ENCODE peak calls at places on chromosome 13, in eight cellular contexts. Q is cardiac fibroblast, J is Peyer's patch, N is MM.1S, T is neural progenitor cell, U is OCI-LY7, E is endothelial cell, X is heart left ventricle. V is an unnamed sample.

GRCh38 chr13:78689011-78689410 is 30.1 kb upstream of the OBI1 start:
- DNase-seq in Q (peak; percentile 14), J (no peak), N (no peak), T (peak; percentile 36), U (no peak), E (no peak), X (no peak), V (no peak)

GRCh38 chr13:28499579-28499978 is 4.7 kb upstream of the FLT1 start:
- DNase-seq in Q (no peak), J (no peak), N (no peak), T (no peak), U (no peak), E (no peak), X (no peak), V (peak; percentile 25)

GRCh38 chr13:23715762-23716235 is 145.6 kb downstream of the TNFRSF19 start:
- DNase-seq in Q (no peak), J (no peak), N (no peak), T (no peak), U (peak; percentile 26), E (peak; percentile 49), X (no peak), V (no peak)

GRCh38 chr13:41568990-41569387 is 111.6 kb downstream of the RGCC start:
- DNase-seq in Q (peak; percentile 79), J (no peak), N (no peak), T (no peak), U (no peak), E (no peak), X (no peak), V (no peak)

GRCh38 chr13:104534847-104535246 is 1468.6 kb upstream of the SLC10A2 start:
- DNase-seq in Q (no peak), J (no peak), N (no peak), T (peak; percentile 17), U (peak; percentile 0), E (no peak), X (no peak), V (no peak)

GRCh38 chr13:77042566-77043177 is 15.7 kb upstream of the FBXL3 start:
- DNase-seq in Q (no peak), J (no peak), N (no peak), T (no peak), U (no peak), E (no peak), X (no peak), V (no peak)

GRCh38 chr13:40974460-40975407 is 44.4 kb downstream of the ELF1 start:
- DNase-seq in Q (peak; percentile 84), J (peak; percentile 35), N (peak; percentile 43), T (peak; percentile 66), U (peak; percentile 78), E (peak; percentile 38), X (no peak), V (peak; percentile 68)

GRCh38 chr13:79869326-79869725 is 388.4 kb downstream of the NDFIP2 start:
- DNase-seq in Q (no peak), J (no peak), N (no peak), T (no peak), U (no peak), E (no peak), X (no peak), V (peak; percentile 46)

GRCh38 chr13:51874651-51875050 is 12.9 kb downstream of the CCDC70 start:
- DNase-seq in Q (no peak), J (no peak), N (no peak), T (peak; percentile 36), U (no peak), E (no peak), X (no peak), V (no peak)

GRCh38 chr13:21501709-21502108 is 42.6 kb upstream of the ZDHHC20 start:
- DNase-seq in Q (no peak), J (no peak), N (no peak), T (peak; percentile 6), U (no peak), E (no peak), X (no peak), V (no peak)

GRCh38 chr13:91133941-91134772 is 213.3 kb upstream of the MIR17HG start:
- DNase-seq in Q (peak; percentile 76), J (no peak), N (peak; percentile 20), T (peak; percentile 60), U (peak; percentile 88), E (peak; percentile 41), X (no peak), V (peak; percentile 73)

DNA sequence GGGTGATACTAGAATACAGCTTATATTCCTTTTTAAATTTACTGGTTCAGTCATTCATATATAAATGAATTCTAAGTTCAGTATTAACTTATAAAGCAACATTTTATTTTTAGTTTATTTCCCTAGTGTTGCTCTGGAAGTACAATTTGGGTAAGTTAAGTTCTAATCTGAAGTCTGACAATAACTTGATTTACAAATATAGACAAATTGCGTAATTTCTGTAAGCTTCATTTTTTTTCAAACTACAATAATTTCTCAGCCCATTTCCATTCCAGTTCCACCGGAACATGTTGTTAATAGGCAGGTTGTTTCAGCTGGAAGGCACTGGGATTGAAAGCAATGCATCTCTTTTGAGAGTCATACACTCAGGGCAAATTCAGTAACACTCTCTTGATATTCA is 2000.7 kb downstream of the OLFM4 start:
- DNase-seq in Q (no peak), J (no peak), N (no peak), T (no peak), U (no peak), E (no peak), X (no peak), V (no peak)
- TF ChIP-seq CTCF in Q (no peak), J (no peak), N (no peak), T (no peak), U (no peak), E (no peak), X (no peak), V (no peak)

GRCh38 chr13:64997438-64997837 is 2232.7 kb downstream of the PCDH9 start:
- DNase-seq in Q (no peak), J (no peak), N (no peak), T (no peak), U (no peak), E (no peak), X (no peak), V (no peak)
- TF ChIP-seq CTCF in Q (no peak), J (no peak), N (no peak), T (peak; percentile 15), U (no peak), E (peak; percentile 63), X (no peak), V (no peak)

GRCh38 chr13:49185264-49185663 is 34.9 kb upstream of the MLNR start:
- DNase-seq in Q (no peak), J (no peak), N (no peak), T (no peak), U (no peak), E (no peak), X (no peak), V (peak; percentile 10)
- TF ChIP-seq CTCF in Q (no peak), J (no peak), N (no peak), T (no peak), U (no peak), E (no peak), X (no peak), V (no peak)

GRCh38 chr13:94712287-94712811 is at the start of gene SOX21:
- DNase-seq in Q (peak; percentile 5), J (no peak), N (no peak), T (peak; percentile 87), U (no peak), E (no peak), X (no peak), V (no peak)

GRCh38 chr13:94708971-94709614 is 3.3 kb downstream of the SOX21 start:
- DNase-seq in Q (no peak), J (no peak), N (no peak), T (no peak), U (no peak), E (no peak), X (no peak), V (no peak)

GRCh38 chr13:94710081-94710809 is 2.1 kb downstream of the SOX21 start:
- DNase-seq in Q (no peak), J (no peak), N (no peak), T (peak; percentile 84), U (no peak), E (no peak), X (no peak), V (no peak)

GRCh38 chr13:94711561-94712286 is 621 bp downstream of the SOX21 start:
- DNase-seq in Q (peak; percentile 26), J (no peak), N (no peak), T (peak; percentile 61), U (no peak), E (no peak), X (no peak), V (no peak)

GRCh38 chr13:94710881-94711560 is 1.3 kb downstream of the SOX21 start:
- DNase-seq in Q (peak; percentile 5), J (no peak), N (peak; percentile 35), T (peak; percentile 77), U (no peak), E (peak; percentile 55), X (no peak), V (no peak)
- TF ChIP-seq CTCF in Q (no peak), J (peak; percentile 13), N (no peak), T (peak; percentile 35), U (no peak), E (peak; percentile 36), X (no peak), V (no peak)

GRCh38 chr13:101945435-101945834 is 456.4 kb downstream of the FGF14 start:
- DNase-seq in Q (no peak), J (no peak), N (no peak), T (peak; percentile 29), U (no peak), E (no peak), X (no peak), V (no peak)
- TF ChIP-seq CTCF in Q (no peak), J (no peak), N (no peak), T (peak; percentile 31), U (no peak), E (no peak), X (no peak), V (no peak)

GRCh38 chr13:29595380-29596063 is at the start of gene SLC7A1:
- DNase-seq in Q (peak; percentile 77), J (peak; percentile 75), N (peak; percentile 83), T (peak; percentile 96), U (peak; percentile 94), E (peak; percentile 72), X (peak; percentile 75), V (peak; percentile 69)
- TF ChIP-seq CTCF in Q (no peak), J (no peak), N (no peak), T (no peak), U (no peak), E (no peak), X (no peak), V (no peak)

V was measured in bronchial epithelial cell.